ENCODE peak calls at places on chromosomes 5 and 9, in nine cellular contexts. Y, L, X, A, S, M, I, V and E are unnamed samples.

GRCh38 chr5:139061856-139062255 is 136.3 kb downstream of the SIL1 start:
- DNase-seq in Y (no peak), L (no peak), X (no peak), A (no peak), S (no peak), M (no peak), I (peak; percentile 40), V (no peak), E (no peak)

GRCh38 chr9:126556560-126557250 is 57.0 kb upstream of the LMX1B start:
- DNase-seq in Y (no peak), L (no peak), X (no peak), A (no peak), S (no peak), M (no peak), I (no peak), V (no peak), E (no peak)

GRCh38 chr9:129949821-129950220 is 93.2 kb downstream of the FNBP1 start:
- DNase-seq in Y (no peak), L (no peak), X (no peak), A (no peak), S (no peak), M (no peak), I (no peak), V (no peak), E (no peak)

GRCh38 chr5:171681667-171682066 is 104.0 kb upstream of the SMIM23 start:
- DNase-seq in Y (no peak), L (no peak), X (peak; percentile 62), A (no peak), S (no peak), M (no peak), I (peak; percentile 18), V (peak; percentile 29), E (no peak)

GRCh38 chr9:109317311-109317978 is 3.4 kb downstream of the EPB41L4B start:
- DNase-seq in Y (no peak), L (no peak), X (no peak), A (no peak), S (no peak), M (no peak), I (no peak), V (no peak), E (no peak)

GRCh38 chr9:136100700-136101614 is 5.9 kb upstream of the NACC2 start:
- DNase-seq in Y (no peak), L (no peak), X (no peak), A (no peak), S (no peak), M (no peak), I (no peak), V (no peak), E (no peak)

GRCh38 chr9:7788772-7789171 is 10.8 kb downstream of the DMAC1 start:
- DNase-seq in Y (no peak), L (no peak), X (no peak), A (no peak), S (no peak), M (no peak), I (no peak), V (no peak), E (no peak)

GRCh38 chr5:138641547-138642298 is 66.5 kb upstream of the HSPA9 start:
- DNase-seq in Y (peak; percentile 72), L (no peak), X (peak; percentile 64), A (peak; percentile 15), S (no peak), M (peak; percentile 73), I (peak; percentile 72), V (peak; percentile 51), E (peak; percentile 84)

GRCh38 chr9:33524431-33524947 is 438 bp downstream of the ANKRD18B start:
- DNase-seq in Y (no peak), L (no peak), X (peak; percentile 51), A (no peak), S (no peak), M (no peak), I (no peak), V (no peak), E (no peak)

GRCh38 chr9:113973963-113974413 is 97.9 kb downstream of the ZNF618 start:
- DNase-seq in Y (no peak), L (no peak), X (no peak), A (no peak), S (no peak), M (no peak), I (peak; percentile 38), V (no peak), E (no peak)

GRCh38 chr5:127430627-127431026 is 86.8 kb upstream of the PRRC1 start:
- DNase-seq in Y (no peak), L (no peak), X (no peak), A (no peak), S (no peak), M (no peak), I (no peak), V (no peak), E (no peak)

GRCh38 chr5:95962785-95963184 is 1.1 kb upstream of the ELL2 start:
- DNase-seq in Y (no peak), L (no peak), X (no peak), A (no peak), S (no peak), M (no peak), I (peak; percentile 45), V (no peak), E (no peak)

GRCh38 chr5:89396262-89396975 is 513.4 kb upstream of the MEF2C start:
- DNase-seq in Y (no peak), L (no peak), X (peak; percentile 35), A (no peak), S (no peak), M (no peak), I (peak; percentile 72), V (no peak), E (no peak)

GRCh38 chr5:122937914-122938313 is 92.5 kb downstream of the SNX24 start:
- DNase-seq in Y (peak; percentile 81), L (no peak), X (peak; percentile 6), A (peak; percentile 8), S (no peak), M (no peak), I (peak; percentile 10), V (no peak), E (no peak)

GRCh38 chr5:122942164-122942914 is 94.2 kb downstream of the PPIC start:
- DNase-seq in Y (no peak), L (no peak), X (peak; percentile 64), A (no peak), S (no peak), M (no peak), I (peak; percentile 25), V (peak; percentile 10), E (no peak)

GRCh38 chr5:122941737-122942136 is 94.8 kb downstream of the PPIC start:
- DNase-seq in Y (no peak), L (no peak), X (no peak), A (no peak), S (no peak), M (no peak), I (no peak), V (no peak), E (no peak)

GRCh38 chr5:122943050-122943698 is 93.4 kb downstream of the PPIC start:
- DNase-seq in Y (no peak), L (no peak), X (no peak), A (no peak), S (no peak), M (no peak), I (peak; percentile 5), V (no peak), E (no peak)

DNA sequence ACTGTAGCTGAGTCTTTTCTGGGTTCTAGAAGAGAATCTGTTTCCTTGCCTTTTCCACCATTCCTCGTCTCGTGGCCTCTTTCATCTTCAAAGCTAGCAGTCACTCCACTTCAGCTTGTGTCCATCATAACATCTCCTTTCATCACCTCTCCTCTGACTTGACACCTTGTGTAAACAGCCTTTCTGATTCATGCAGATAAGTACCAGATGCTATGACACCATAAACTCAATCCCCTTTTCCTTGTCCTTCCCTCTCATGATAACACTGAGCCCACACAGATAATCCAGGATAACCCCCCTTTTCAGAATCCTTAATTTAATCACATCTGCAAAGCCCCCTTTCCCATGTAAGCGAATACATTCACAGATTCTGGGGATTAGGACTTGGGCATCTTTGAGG is 95.5 kb downstream of the SNX24 start:
- DNase-seq in Y (no peak), L (no peak), X (no peak), A (no peak), S (no peak), M (no peak), I (no peak), V (no peak), E (no peak)
- TF ChIP-seq CTCF in Y (no peak), L (no peak), X (no peak), A (no peak), S (no peak), M (no peak), I (no peak), V (no peak), E (no peak)

GRCh38 chr9:133133680-133134418 is 12.8 kb upstream of the RALGDS start:
- DNase-seq in Y (peak; percentile 89), L (peak; percentile 96), X (peak; percentile 98), A (peak; percentile 95), S (peak; percentile 97), M (peak; percentile 55), I (peak; percentile 96), V (peak; percentile 98), E (peak; percentile 62)
- H3K4me3 ChIP-seq in Y (no peak overlapping the region), L (no peak overlapping the region), X (no peak overlapping the region), A (no peak overlapping the region), S (no peak overlapping the region), M (no peak overlapping the region), I (no peak overlapping the region), V (no peak overlapping the region), E (no peak overlapping the region)

GRCh38 chr5:52705720-52706119 is 82.0 kb upstream of the ITGA1 start:
- DNase-seq in Y (no peak), L (no peak), X (peak; percentile 79), A (no peak), S (no peak), M (no peak), I (no peak), V (peak; percentile 6), E (no peak)
- H3K4me1 ChIP-seq in Y (peaks cover 11% of the 10 kb centered on the region), L (no peaks in the 10 kb centered on the region), X (peaks cover 25% of the 10 kb centered on the region), A (peaks cover 3% of the 10 kb centered on the region), S (peaks cover 15% of the 10 kb centered on the region), M (peaks cover 75% of the 10 kb centered on the region), I (no peaks in the 10 kb centered on the region), V (peaks cover 16% of the 10 kb centered on the region), E (no peaks in the 10 kb centered on the region)

DNA sequence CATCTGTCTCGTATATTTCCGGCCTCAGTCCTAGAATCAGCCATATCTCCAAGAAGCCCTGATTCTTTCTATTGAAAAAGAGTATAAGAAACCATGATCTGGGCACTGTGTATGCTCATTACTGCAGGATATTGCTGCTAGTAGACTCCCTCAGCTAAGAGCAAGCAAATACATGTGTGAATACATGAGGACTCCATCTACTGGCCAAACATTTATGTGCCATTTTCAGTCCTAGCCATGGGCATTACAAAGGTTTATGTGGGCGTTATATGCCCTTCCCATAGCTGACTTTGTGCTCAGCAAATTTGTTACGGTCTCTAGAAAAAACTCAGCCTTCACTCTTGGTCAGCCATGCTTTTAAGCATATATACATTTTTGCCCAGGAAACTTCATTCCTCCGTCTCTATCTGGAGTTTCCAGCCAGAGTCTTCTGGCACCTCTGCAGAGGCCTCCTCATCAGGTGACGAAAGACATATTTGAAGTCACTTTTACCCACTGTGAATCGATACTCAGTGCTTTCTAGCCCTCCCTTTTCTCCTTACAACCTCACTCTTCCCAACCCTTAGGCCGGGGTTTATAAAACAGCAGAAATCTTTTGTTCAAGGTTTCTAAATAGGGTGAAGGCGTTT is 1495.6 kb upstream of the CDH6 start:
- DNase-seq in Y (no peak), L (no peak), X (no peak), A (no peak), S (no peak), M (no peak), I (no peak), V (no peak), E (no peak)
- TF ChIP-seq CTCF in Y (no peak), L (peak; percentile 12), X (no peak), A (no peak), S (peak; percentile 71), M (peak; percentile 41), I (no peak), V (no peak), E (no peak)